ENCODE peak calls at places on chromosomes 13 and 19, in six cellular contexts. One of them, this sample, is unnamed.

GRCh38 chr13:21031594-21031993 is 29.8 kb downstream of the LATS2 start:
- DNase-seq in neural crest cell: no peak
- DNase-seq in left ventricle myocardium inferior: no peak
- DNase-seq in NCI-H524: no peak
- DNase-seq in C1 segment of cervical spinal cord: no peak
- DNase-seq in stimulated activated CD4-positive, alpha-beta T cell treated with anti-CD3 and anti-CD28 coated beads, Interleukin-2, amount 100 ng/mL, for 24 hours: no peak
- DNase-seq in this sample: no peak

GRCh38 chr13:48235100-48235813 is 2.3 kb downstream of the ITM2B start:
- DNase-seq in neural crest cell: no peak
- DNase-seq in left ventricle myocardium inferior: no peak
- DNase-seq in NCI-H524: peak; percentile 39
- DNase-seq in C1 segment of cervical spinal cord: peak; percentile 24
- DNase-seq in stimulated activated CD4-positive, alpha-beta T cell treated with anti-CD3 and anti-CD28 coated beads, Interleukin-2, amount 100 ng/mL, for 24 hours: no peak
- DNase-seq in this sample: no peak

GRCh38 chr13:44045179-44045562 is 165.5 kb downstream of the LACC1 start:
- DNase-seq in neural crest cell: no peak
- DNase-seq in left ventricle myocardium inferior: no peak
- DNase-seq in NCI-H524: peak; percentile 61
- DNase-seq in C1 segment of cervical spinal cord: no peak
- DNase-seq in stimulated activated CD4-positive, alpha-beta T cell treated with anti-CD3 and anti-CD28 coated beads, Interleukin-2, amount 100 ng/mL, for 24 hours: no peak
- DNase-seq in this sample: no peak

GRCh38 chr13:41211062-41211461 is 16.7 kb upstream of the KBTBD7 start:
- DNase-seq in neural crest cell: no peak
- DNase-seq in left ventricle myocardium inferior: no peak
- DNase-seq in NCI-H524: no peak
- DNase-seq in C1 segment of cervical spinal cord: no peak
- DNase-seq in stimulated activated CD4-positive, alpha-beta T cell treated with anti-CD3 and anti-CD28 coated beads, Interleukin-2, amount 100 ng/mL, for 24 hours: no peak
- DNase-seq in this sample: no peak

GRCh38 chr13:102856603-102857002 is 10.8 kb downstream of the ERCC5 start:
- DNase-seq in neural crest cell: no peak
- DNase-seq in left ventricle myocardium inferior: peak; percentile 76
- DNase-seq in NCI-H524: no peak
- DNase-seq in C1 segment of cervical spinal cord: no peak
- DNase-seq in stimulated activated CD4-positive, alpha-beta T cell treated with anti-CD3 and anti-CD28 coated beads, Interleukin-2, amount 100 ng/mL, for 24 hours: no peak
- DNase-seq in this sample: no peak

GRCh38 chr13:26202365-26202972 is 19.6 kb downstream of the RNF6 start:
- DNase-seq in neural crest cell: no peak
- DNase-seq in left ventricle myocardium inferior: no peak
- DNase-seq in NCI-H524: no peak
- DNase-seq in C1 segment of cervical spinal cord: no peak
- DNase-seq in stimulated activated CD4-positive, alpha-beta T cell treated with anti-CD3 and anti-CD28 coated beads, Interleukin-2, amount 100 ng/mL, for 24 hours: no peak
- DNase-seq in this sample: no peak

GRCh38 chr19:50434525-50434924 is 1.8 kb downstream of the MYBPC2 start:
- DNase-seq in neural crest cell: no peak
- DNase-seq in left ventricle myocardium inferior: no peak
- DNase-seq in NCI-H524: peak; percentile 33
- DNase-seq in C1 segment of cervical spinal cord: no peak
- DNase-seq in stimulated activated CD4-positive, alpha-beta T cell treated with anti-CD3 and anti-CD28 coated beads, Interleukin-2, amount 100 ng/mL, for 24 hours: no peak
- DNase-seq in this sample: no peak

GRCh38 chr19:40216777-40217026 is 1.5 kb downstream of the TTC9B start:
- DNase-seq in neural crest cell: no peak
- DNase-seq in left ventricle myocardium inferior: no peak
- DNase-seq in NCI-H524: peak; percentile 31
- DNase-seq in C1 segment of cervical spinal cord: no peak
- DNase-seq in stimulated activated CD4-positive, alpha-beta T cell treated with anti-CD3 and anti-CD28 coated beads, Interleukin-2, amount 100 ng/mL, for 24 hours: no peak
- DNase-seq in this sample: no peak

GRCh38 chr19:40089462-40089861 is 1.3 kb downstream of the ZNF780A start:
- DNase-seq in neural crest cell: no peak
- DNase-seq in left ventricle myocardium inferior: no peak
- DNase-seq in NCI-H524: no peak
- DNase-seq in C1 segment of cervical spinal cord: no peak
- DNase-seq in stimulated activated CD4-positive, alpha-beta T cell treated with anti-CD3 and anti-CD28 coated beads, Interleukin-2, amount 100 ng/mL, for 24 hours: no peak
- DNase-seq in this sample: no peak

GRCh38 chr13:114106991-114107685 is 25.3 kb downstream of the RASA3 start:
- DNase-seq in neural crest cell: no peak
- DNase-seq in left ventricle myocardium inferior: no peak
- DNase-seq in NCI-H524: no peak
- DNase-seq in C1 segment of cervical spinal cord: no peak
- DNase-seq in stimulated activated CD4-positive, alpha-beta T cell treated with anti-CD3 and anti-CD28 coated beads, Interleukin-2, amount 100 ng/mL, for 24 hours: no peak
- DNase-seq in this sample: no peak